ENCODE peak calls at places on chromosomes 12 and 14, in six cellular contexts. One of them, this sample, is unnamed.
A peak's percentile ranks its signal among the peaks of the same experiment; 100 is the strongest.

GRCh38 chr14:77053046-77053841 is 24.7 kb upstream of the IRF2BPL start:
- DNase-seq in ovary: peak; percentile 87
- DNase-seq in breast epithelium: peak; percentile 63
- DNase-seq in CD8-positive, alpha-beta T cell: peak; percentile 73
- DNase-seq in kidney: peak; percentile 91
- DNase-seq in lung: peak; percentile 73
- DNase-seq in this sample: peak; percentile 78

GRCh38 chr12:106220561-106220960 is 27.3 kb downstream of the CKAP4 start:
- DNase-seq in ovary: no peak
- DNase-seq in breast epithelium: no peak
- DNase-seq in CD8-positive, alpha-beta T cell: no peak
- DNase-seq in kidney: no peak
- DNase-seq in lung: no peak
- DNase-seq in this sample: no peak

GRCh38 chr12:56230449-56231183 is 765 bp downstream of the SLC39A5 start:
- DNase-seq in ovary: no peak
- DNase-seq in breast epithelium: no peak
- DNase-seq in CD8-positive, alpha-beta T cell: no peak
- DNase-seq in kidney: no peak
- DNase-seq in lung: no peak
- DNase-seq in this sample: peak; percentile 92

GRCh38 chr12:47102845-47103666 is 23.3 kb upstream of the AMIGO2 start:
- DNase-seq in ovary: peak; percentile 58
- DNase-seq in breast epithelium: no peak
- DNase-seq in CD8-positive, alpha-beta T cell: no peak
- DNase-seq in kidney: no peak
- DNase-seq in lung: no peak
- DNase-seq in this sample: no peak

GRCh38 chr14:81341405-81342180 is 58.5 kb downstream of the STON2 start:
- DNase-seq in ovary: no peak
- DNase-seq in breast epithelium: no peak
- DNase-seq in CD8-positive, alpha-beta T cell: no peak
- DNase-seq in kidney: no peak
- DNase-seq in lung: no peak
- DNase-seq in this sample: no peak

GRCh38 chr14:49857427-49858003 is 4.9 kb upstream of the NEMF start:
- DNase-seq in ovary: no peak
- DNase-seq in breast epithelium: no peak
- DNase-seq in CD8-positive, alpha-beta T cell: no peak
- DNase-seq in kidney: no peak
- DNase-seq in lung: no peak
- DNase-seq in this sample: no peak

GRCh38 chr12:111056618-111057521 is 136.5 kb upstream of the MYL2 start:
- DNase-seq in ovary: no peak
- DNase-seq in breast epithelium: no peak
- DNase-seq in CD8-positive, alpha-beta T cell: peak; percentile 52
- DNase-seq in kidney: peak; percentile 41
- DNase-seq in lung: no peak
- DNase-seq in this sample: peak; percentile 31

GRCh38 chr14:70909788-70910614 is 2.7 kb downstream of the PCNX1 start:
- DNase-seq in ovary: no peak
- DNase-seq in breast epithelium: no peak
- DNase-seq in CD8-positive, alpha-beta T cell: no peak
- DNase-seq in kidney: no peak
- DNase-seq in lung: no peak
- DNase-seq in this sample: no peak

GRCh38 chr12:99911076-99911475 is 73.7 kb downstream of the ANKS1B start:
- DNase-seq in ovary: no peak
- DNase-seq in breast epithelium: peak; percentile 37
- DNase-seq in CD8-positive, alpha-beta T cell: no peak
- DNase-seq in kidney: no peak
- DNase-seq in lung: peak; percentile 45
- DNase-seq in this sample: no peak

GRCh38 chr12:12024958-12025682 is 45.6 kb upstream of the BCL2L14 start:
- DNase-seq in ovary: no peak
- DNase-seq in breast epithelium: peak; percentile 65
- DNase-seq in CD8-positive, alpha-beta T cell: no peak
- DNase-seq in kidney: no peak
- DNase-seq in lung: no peak
- DNase-seq in this sample: peak; percentile 69

GRCh38 chr12:107231269-107231668 is 137.9 kb upstream of the CRY1 start:
- DNase-seq in ovary: no peak
- DNase-seq in breast epithelium: no peak
- DNase-seq in CD8-positive, alpha-beta T cell: no peak
- DNase-seq in kidney: no peak
- DNase-seq in lung: no peak
- DNase-seq in this sample: no peak

GRCh38 chr12:2811791-2812190 is 677 bp upstream of the ITFG2 start:
- DNase-seq in ovary: no peak
- DNase-seq in breast epithelium: no peak
- DNase-seq in CD8-positive, alpha-beta T cell: no peak
- DNase-seq in kidney: no peak
- DNase-seq in lung: no peak
- DNase-seq in this sample: peak; percentile 27

GRCh38 chr14:51539571-51540037 is 112.1 kb upstream of the FRMD6 start:
- DNase-seq in ovary: no peak
- DNase-seq in breast epithelium: no peak
- DNase-seq in CD8-positive, alpha-beta T cell: no peak
- DNase-seq in kidney: no peak
- DNase-seq in lung: no peak
- DNase-seq in this sample: no peak

GRCh38 chr12:113071427-113072112 is 15.0 kb downstream of the DTX1 start:
- DNase-seq in ovary: no peak
- DNase-seq in breast epithelium: no peak
- DNase-seq in CD8-positive, alpha-beta T cell: no peak
- DNase-seq in kidney: peak; percentile 40
- DNase-seq in lung: no peak
- DNase-seq in this sample: no peak

GRCh38 chr14:22482085-22482694 is 106.8 kb downstream of the DAD1 start:
- DNase-seq in ovary: no peak
- DNase-seq in breast epithelium: no peak
- DNase-seq in CD8-positive, alpha-beta T cell: no peak
- DNase-seq in kidney: no peak
- DNase-seq in lung: no peak
- DNase-seq in this sample: no peak

GRCh38 chr14:51457858-51458562 is 193.7 kb upstream of the FRMD6 start:
- DNase-seq in ovary: no peak
- DNase-seq in breast epithelium: no peak
- DNase-seq in CD8-positive, alpha-beta T cell: no peak
- DNase-seq in kidney: no peak
- DNase-seq in lung: no peak
- DNase-seq in this sample: no peak

GRCh38 chr14:24903337-24903736 is 146.6 kb downstream of the STXBP6 start:
- DNase-seq in ovary: no peak
- DNase-seq in breast epithelium: no peak
- DNase-seq in CD8-positive, alpha-beta T cell: no peak
- DNase-seq in kidney: no peak
- DNase-seq in lung: no peak
- DNase-seq in this sample: no peak

GRCh38 chr14:41606249-41607118 is at the start of gene LRFN5:
- DNase-seq in ovary: peak; percentile 34
- DNase-seq in breast epithelium: no peak
- DNase-seq in CD8-positive, alpha-beta T cell: no peak
- DNase-seq in kidney: peak; percentile 71
- DNase-seq in lung: peak; percentile 29
- DNase-seq in this sample: peak; percentile 52

GRCh38 chr12:18482601-18483120 is 221.3 kb downstream of the PIK3C2G start:
- DNase-seq in ovary: no peak
- DNase-seq in breast epithelium: no peak
- DNase-seq in CD8-positive, alpha-beta T cell: no peak
- DNase-seq in kidney: no peak
- DNase-seq in lung: no peak
- DNase-seq in this sample: no peak

GRCh38 chr14:52268191-52269061 is 928 bp downstream of the PTGDR start:
- DNase-seq in ovary: no peak
- DNase-seq in breast epithelium: no peak
- DNase-seq in CD8-positive, alpha-beta T cell: no peak
- DNase-seq in kidney: peak; percentile 69
- DNase-seq in lung: no peak
- DNase-seq in this sample: peak; percentile 30

GRCh38 chr12:100797246-100797645 is 2.7 kb downstream of the ANO4 start:
- DNase-seq in ovary: no peak
- DNase-seq in breast epithelium: no peak
- DNase-seq in CD8-positive, alpha-beta T cell: no peak
- DNase-seq in kidney: no peak
- DNase-seq in lung: no peak
- DNase-seq in this sample: no peak

GRCh38 chr12:57210461-57210860 is 6.1 kb upstream of the NXPH4 start:
- DNase-seq in ovary: no peak
- DNase-seq in breast epithelium: no peak
- DNase-seq in CD8-positive, alpha-beta T cell: no peak
- DNase-seq in kidney: no peak
- DNase-seq in lung: no peak
- DNase-seq in this sample: no peak

GRCh38 chr12:28946361-28946760 is 202.7 kb upstream of the FAR2 start:
- DNase-seq in ovary: no peak
- DNase-seq in breast epithelium: no peak
- DNase-seq in CD8-positive, alpha-beta T cell: no peak
- DNase-seq in kidney: no peak
- DNase-seq in lung: no peak
- DNase-seq in this sample: no peak

DNA sequence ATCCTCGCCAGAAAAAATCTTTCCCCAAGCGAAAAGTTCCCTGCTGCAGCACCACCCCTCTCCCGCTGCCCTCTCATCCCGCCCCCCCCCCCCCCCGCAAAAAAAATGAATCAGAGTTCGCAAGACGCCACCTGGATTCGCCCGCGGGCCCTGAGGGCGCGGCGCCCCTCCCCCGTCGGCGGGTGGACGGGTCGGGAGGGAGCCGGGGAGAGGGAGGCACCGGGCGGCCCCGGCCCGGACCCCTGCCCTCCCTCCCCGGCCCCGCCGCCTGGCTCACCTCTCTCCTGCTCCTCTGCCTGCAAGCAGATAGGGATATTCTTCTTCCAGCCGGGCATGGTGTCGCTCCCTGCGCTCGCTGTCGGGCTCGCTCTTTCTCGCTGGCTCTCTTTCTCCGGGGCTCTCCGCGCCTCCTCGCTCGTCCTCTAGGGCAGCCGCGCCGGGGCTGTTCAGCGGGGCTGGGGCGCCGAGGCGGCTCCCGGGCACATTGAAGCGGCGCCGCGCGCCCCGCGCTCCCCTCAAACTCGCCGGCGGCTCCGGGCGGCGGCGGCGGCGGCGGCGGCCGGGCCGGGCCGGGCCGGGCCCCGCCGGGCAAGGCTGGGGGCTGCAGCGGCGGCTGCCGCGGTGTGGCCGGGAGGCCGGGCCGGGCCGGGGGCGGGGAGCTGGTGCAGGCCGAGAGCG is 200.2 kb upstream of the CAND1 start:
- DNase-seq in ovary: peak; percentile 27
- DNase-seq in breast epithelium: no peak
- DNase-seq in CD8-positive, alpha-beta T cell: no peak
- DNase-seq in kidney: peak; percentile 79
- DNase-seq in lung: no peak
- DNase-seq in this sample: peak; percentile 78
- TF ChIP-seq CTCF in ovary: no peak
- TF ChIP-seq CTCF in breast epithelium: no peak
- TF ChIP-seq CTCF in CD8-positive, alpha-beta T cell: no peak
- TF ChIP-seq CTCF in kidney: no peak
- TF ChIP-seq CTCF in lung: no peak
- TF ChIP-seq CTCF in this sample: no peak

DNA sequence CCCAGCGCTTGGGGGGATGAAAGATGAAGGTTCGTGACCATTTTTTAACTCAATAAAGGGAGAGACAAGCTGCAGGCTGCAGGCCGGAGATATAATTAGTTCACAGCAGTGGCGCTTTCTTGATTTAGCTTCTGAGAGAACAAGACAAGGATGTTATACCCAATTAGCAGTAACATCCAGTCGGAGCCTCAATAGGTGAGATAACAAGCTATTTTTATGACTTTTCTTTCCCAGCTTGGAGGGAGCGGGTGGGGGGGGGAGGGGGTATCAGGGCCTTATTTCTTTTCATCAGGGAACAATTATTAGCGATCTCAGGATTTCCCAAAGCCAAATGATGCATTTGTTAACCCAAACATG is 9.1 kb downstream of the FAM222A start:
- DNase-seq in ovary: no peak
- DNase-seq in breast epithelium: no peak
- DNase-seq in CD8-positive, alpha-beta T cell: no peak
- DNase-seq in kidney: no peak
- DNase-seq in lung: no peak
- DNase-seq in this sample: no peak
- H3K4me1 ChIP-seq in ovary: peaks cover 14% of the 10 kb centered on the region
- H3K4me1 ChIP-seq in breast epithelium: peaks cover 6% of the 10 kb centered on the region
- H3K4me1 ChIP-seq in CD8-positive, alpha-beta T cell: no peaks in the 10 kb centered on the region
- H3K4me1 ChIP-seq in kidney: peaks cover 46% of the 10 kb centered on the region
- H3K4me1 ChIP-seq in lung: no peaks in the 10 kb centered on the region
- H3K4me1 ChIP-seq in this sample: peaks cover 4% of the 10 kb centered on the region

GRCh38 chr12:63069860-63070617 is 81.0 kb downstream of the AVPR1A start:
- DNase-seq in ovary: no peak
- DNase-seq in breast epithelium: no peak
- DNase-seq in CD8-positive, alpha-beta T cell: no peak
- DNase-seq in kidney: no peak
- DNase-seq in lung: no peak
- DNase-seq in this sample: no peak

GRCh38 chr12:63066782-63067181 is 84.2 kb downstream of the AVPR1A start:
- DNase-seq in ovary: no peak
- DNase-seq in breast epithelium: no peak
- DNase-seq in CD8-positive, alpha-beta T cell: no peak
- DNase-seq in kidney: no peak
- DNase-seq in lung: no peak
- DNase-seq in this sample: no peak

GRCh38 chr12:63066136-63066535 is 84.9 kb downstream of the AVPR1A start:
- DNase-seq in ovary: no peak
- DNase-seq in breast epithelium: no peak
- DNase-seq in CD8-positive, alpha-beta T cell: no peak
- DNase-seq in kidney: no peak
- DNase-seq in lung: no peak
- DNase-seq in this sample: no peak

GRCh38 chr12:63070709-63071108 is 80.3 kb downstream of the AVPR1A start:
- DNase-seq in ovary: no peak
- DNase-seq in breast epithelium: no peak
- DNase-seq in CD8-positive, alpha-beta T cell: no peak
- DNase-seq in kidney: no peak
- DNase-seq in lung: no peak
- DNase-seq in this sample: no peak

DNA sequence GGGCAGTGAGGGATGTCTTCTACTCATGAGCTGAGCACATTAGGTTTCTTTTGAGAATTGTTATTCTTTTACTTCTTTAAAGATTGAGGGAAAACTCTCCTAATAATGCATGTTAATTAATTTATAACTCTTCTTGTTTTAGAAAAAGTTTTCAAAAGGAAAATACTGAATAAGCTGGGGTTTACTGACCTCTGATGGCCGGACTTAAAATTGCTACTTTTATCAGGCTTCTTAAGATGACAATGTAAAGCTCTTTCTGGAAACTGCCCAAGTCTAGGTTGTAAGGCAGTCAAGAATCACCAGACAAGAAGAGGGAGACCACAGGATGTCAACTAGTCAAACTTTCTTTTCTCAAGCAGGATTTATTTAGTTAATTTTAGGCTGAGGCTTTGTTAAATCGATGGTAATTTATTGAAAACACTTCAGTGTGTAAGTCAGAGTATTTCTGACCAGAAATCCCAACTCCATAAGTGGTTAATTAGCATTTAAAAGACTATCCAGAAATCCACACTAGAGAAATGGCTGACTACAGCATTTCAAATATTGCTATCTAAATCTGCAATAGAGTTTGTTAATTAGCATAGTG is 82.1 kb downstream of the AVPR1A start:
- DNase-seq in ovary: no peak
- DNase-seq in breast epithelium: no peak
- DNase-seq in CD8-positive, alpha-beta T cell: no peak
- DNase-seq in kidney: no peak
- DNase-seq in lung: no peak
- DNase-seq in this sample: no peak
- TF ChIP-seq CTCF in ovary: no peak
- TF ChIP-seq CTCF in breast epithelium: no peak
- TF ChIP-seq CTCF in CD8-positive, alpha-beta T cell: no peak
- TF ChIP-seq CTCF in kidney: peak; percentile 41
- TF ChIP-seq CTCF in lung: peak; percentile 12
- TF ChIP-seq CTCF in this sample: no peak

GRCh38 chr12:108693781-108694180 is 37.5 kb downstream of the CORO1C start:
- DNase-seq in ovary: no peak
- DNase-seq in breast epithelium: no peak
- DNase-seq in CD8-positive, alpha-beta T cell: no peak
- DNase-seq in kidney: no peak
- DNase-seq in lung: no peak
- DNase-seq in this sample: no peak
- H3K4me1 ChIP-seq in ovary: peaks cover 24% of the 10 kb centered on the region
- H3K4me1 ChIP-seq in breast epithelium: peaks cover 13% of the 10 kb centered on the region
- H3K4me1 ChIP-seq in CD8-positive, alpha-beta T cell: peaks cover 36% of the 10 kb centered on the region
- H3K4me1 ChIP-seq in kidney: peaks cover 32% of the 10 kb centered on the region
- H3K4me1 ChIP-seq in lung: peaks cover 35% of the 10 kb centered on the region
- H3K4me1 ChIP-seq in this sample: peaks cover 26% of the 10 kb centered on the region